ENCODE peak calls at places on chromosomes 12 and 14, in six cellular contexts. D is iPS DF 6.9, F is neural progenitor cell, Y is esophagus squamous epithelium, M is breast epithelium, J is GM23248. G is an unnamed sample.

GRCh38 chr12:24742378-24742777 is 206.5 kb downstream of the BCAT1 start:
- DNase-seq in M (no peak), F (no peak), D (no peak), Y (no peak), J (no peak), G (peak; percentile 56)

GRCh38 chr12:114817491-114818440 is 133.8 kb upstream of the TBX3 start:
- DNase-seq in M (no peak), F (no peak), Y (no peak), D (no peak), J (no peak), G (no peak)

GRCh38 chr14:104499784-104500496 is 79.6 kb upstream of the C14orf180 start:
- DNase-seq in J (no peak), D (no peak), Y (no peak), M (no peak), F (no peak), G (no peak)

GRCh38 chr14:102655154-102655553 is 62.7 kb downstream of the RCOR1 start:
- DNase-seq in M (no peak), D (no peak), Y (no peak), J (peak; percentile 53), F (no peak), G (no peak)

GRCh38 chr12:57829025-57829777 is 10.7 kb upstream of the AVIL start:
- DNase-seq in J (no peak), M (no peak), D (no peak), F (no peak), Y (no peak), G (no peak)

GRCh38 chr14:65070710-65071033 is 31.6 kb downstream of the MAX start:
- DNase-seq in M (no peak), Y (no peak), D (no peak), J (peak; percentile 31), F (no peak), G (no peak)

GRCh38 chr12:40921563-40922163 is 229.4 kb downstream of the CNTN1 start:
- DNase-seq in J (peak; percentile 51), Y (no peak), D (no peak), F (peak; percentile 33), M (no peak), G (no peak)

GRCh38 chr12:52358575-52359350 is 8.5 kb downstream of the KRT85 start:
- DNase-seq in D (no peak), J (no peak), F (no peak), Y (no peak), M (peak; percentile 45), G (no peak)

GRCh38 chr14:92832137-92832700 is 38.1 kb downstream of the GOLGA5 start:
- DNase-seq in M (no peak), J (no peak), D (no peak), Y (no peak), F (no peak), G (no peak)

GRCh38 chr14:33986804-33987203 is 35.9 kb upstream of the EGLN3 start:
- DNase-seq in M (no peak), Y (no peak), F (no peak), D (peak; percentile 25), J (peak; percentile 86), G (no peak)

GRCh38 chr12:117148642-117149041 is 41.6 kb downstream of the FBXO21 start:
- DNase-seq in J (no peak), Y (no peak), D (no peak), M (no peak), F (no peak), G (no peak)

GRCh38 chr12:87756111-87756510 is 273.1 kb downstream of the C12orf50 start:
- DNase-seq in D (no peak), M (no peak), F (no peak), J (peak; percentile 58), Y (no peak), G (no peak)

GRCh38 chr14:100439781-100440180 is 116.6 kb downstream of the SLC25A47 start:
- DNase-seq in D (no peak), M (no peak), F (no peak), Y (no peak), J (peak; percentile 82), G (peak; percentile 70)

GRCh38 chr12:68319988-68320623 is 12.1 kb downstream of the MDM1 start:
- DNase-seq in Y (no peak), D (no peak), M (no peak), F (no peak), J (peak; percentile 93), G (peak; percentile 65)

GRCh38 chr12:101698782-101699347 is 1.4 kb downstream of the CHPT1 start:
- DNase-seq in M (no peak), F (no peak), J (peak; percentile 39), D (no peak), Y (no peak), G (no peak)

GRCh38 chr12:80553316-80553715 is 109.3 kb downstream of the PTPRQ start:
- DNase-seq in Y (no peak), M (no peak), J (peak; percentile 94), D (no peak), F (no peak), G (no peak)

GRCh38 chr12:16913832-16914490 is 308.0 kb upstream of the LMO3 start:
- DNase-seq in D (no peak), M (no peak), F (no peak), Y (no peak), J (no peak), G (no peak)

GRCh38 chr12:21677622-21678277 is 20.1 kb upstream of the LDHB start:
- DNase-seq in J (no peak), D (no peak), Y (no peak), F (no peak), M (no peak), G (no peak)

GRCh38 chr12:121536058-121536928 is 44.5 kb downstream of the KDM2B start:
- DNase-seq in F (peak; percentile 92), D (no peak), M (no peak), Y (peak; percentile 59), J (peak; percentile 79), G (peak; percentile 90)

GRCh38 chr12:53173085-53173715 is 7.3 kb upstream of the ZNF740 start:
- DNase-seq in J (peak; percentile 81), Y (no peak), D (no peak), M (peak; percentile 41), F (no peak), G (no peak)

GRCh38 chr12:70603044-70603443 is 34.2 kb downstream of the PTPRB start:
- DNase-seq in M (no peak), J (peak; percentile 41), D (no peak), F (no peak), Y (no peak), G (no peak)

GRCh38 chr14:99599440-99599839 is 4.6 kb downstream of the CCDC85C start:
- DNase-seq in D (no peak), Y (no peak), J (no peak), F (no peak), M (no peak), G (no peak)

GRCh38 chr12:47804177-47804576 is 15.5 kb downstream of the HDAC7 start:
- DNase-seq in M (no peak), D (no peak), Y (no peak), F (no peak), J (no peak), G (peak; percentile 45)

GRCh38 chr12:57456145-57456700 is 1.1 kb downstream of the INHBE start:
- DNase-seq in M (no peak), Y (no peak), D (no peak), F (peak; percentile 84), J (peak; percentile 55), G (no peak)

GRCh38 chr12:117042171-117042809 is 56.9 kb downstream of the TESC start:
- DNase-seq in F (no peak), J (peak; percentile 33), D (no peak), M (no peak), Y (no peak), G (peak; percentile 63)

GRCh38 chr12:89664441-89664840 is 44.2 kb downstream of the ATP2B1 start:
- DNase-seq in M (no peak), Y (no peak), J (no peak), F (no peak), D (no peak), G (no peak)
- H3K27ac ChIP-seq in M (no peak overlapping the region), Y (no peak overlapping the region), J (peak overlapping the region; percentile 47), F (no peak overlapping the region), D (no peak overlapping the region), G (no peak overlapping the region)

GRCh38 chr12:110778801-110779577 is 36.3 kb upstream of the PPP1CC start:
- DNase-seq in J (no peak), D (no peak), F (no peak), M (no peak), Y (no peak), G (no peak)

GRCh38 chr12:110782922-110783321 is 40.2 kb upstream of the PPP1CC start:
- DNase-seq in M (no peak), D (no peak), J (no peak), F (no peak), Y (no peak), G (no peak)

GRCh38 chr12:110785240-110785639 is 42.5 kb upstream of the PPP1CC start:
- DNase-seq in D (no peak), Y (no peak), J (peak; percentile 13), M (no peak), F (no peak), G (no peak)

GRCh38 chr12:110780448-110780847 is 37.8 kb upstream of the PPP1CC start:
- DNase-seq in F (no peak), D (no peak), J (no peak), M (no peak), Y (no peak), G (no peak)

DNA sequence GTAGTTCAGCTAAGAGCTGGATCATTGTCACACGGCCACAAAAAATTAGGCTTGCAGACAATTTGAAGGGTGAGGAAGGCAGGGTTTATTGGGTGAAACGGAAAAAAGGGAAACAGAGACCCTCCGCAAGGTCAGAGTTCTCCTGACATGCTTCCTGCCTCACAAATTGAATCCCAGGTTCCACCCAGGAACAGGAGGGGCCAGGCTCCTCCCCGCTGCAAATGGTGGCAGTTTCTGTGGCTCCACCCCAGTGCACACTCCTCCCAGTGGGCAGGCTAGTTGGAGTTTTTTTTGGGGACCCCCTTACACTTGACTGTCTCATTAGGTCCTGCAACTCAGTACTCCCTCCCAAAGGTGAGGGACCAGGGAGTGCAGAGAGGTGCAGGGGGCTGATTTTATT is 39.4 kb upstream of the PPP1CC start:
- DNase-seq in M (no peak), Y (no peak), F (no peak), D (no peak), J (no peak), G (no peak)
- H3K4me3 ChIP-seq in M (no peak overlapping the region), Y (no peak overlapping the region), F (no peak overlapping the region), D (no peak overlapping the region), J (no peak overlapping the region), G (no peak overlapping the region)

GRCh38 chr12:13164859-13165577 is 31.5 kb upstream of the EMP1 start:
- DNase-seq in D (no peak), Y (no peak), F (no peak), J (no peak), M (no peak), G (no peak)
- H3K27ac ChIP-seq in D (no peak overlapping the region), Y (peak overlapping the region; percentile 90), F (no peak overlapping the region), J (peak overlapping the region; percentile 53), M (peak overlapping the region; percentile 88), G (peak overlapping the region; percentile 1)

GRCh38 chr12:48813464-48814312 is 4.6 kb upstream of the CACNB3 start:
- DNase-seq in M (no peak), J (no peak), D (no peak), F (peak; percentile 70), Y (no peak), G (no peak)

GRCh38 chr12:48815281-48816110 is 2.8 kb upstream of the CACNB3 start:
- DNase-seq in M (peak; percentile 80), D (no peak), J (peak; percentile 88), F (peak; percentile 89), Y (no peak), G (peak; percentile 82)

GRCh38 chr12:48817957-48818830 is at the start of gene CACNB3:
- DNase-seq in J (peak; percentile 72), D (no peak), F (peak; percentile 92), M (peak; percentile 74), Y (no peak), G (peak; percentile 73)

GRCh38 chr12:48814313-48815280 is 3.7 kb upstream of the CACNB3 start:
- DNase-seq in J (peak; percentile 92), D (no peak), M (peak; percentile 79), Y (no peak), F (peak; percentile 90), G (peak; percentile 95)

GRCh38 chr12:48816148-48816854 is 2.0 kb upstream of the CACNB3 start:
- DNase-seq in M (no peak), J (peak; percentile 26), D (no peak), F (no peak), Y (no peak), G (no peak)
- H3K4me3 ChIP-seq in M (no peak overlapping the region), J (peak overlapping the region; percentile 97), D (no peak overlapping the region), F (peak overlapping the region; percentile 79), Y (peak overlapping the region; percentile 86), G (peak overlapping the region; percentile 58)

G was measured in right cardiac atrium.